ENCODE peak calls at places on chromosomes 3 and 15, in seven cellular contexts. Y, U, A, J, D, K and C are unnamed samples.

GRCh38 chr15:58724471-58724870 is 25.0 kb downstream of the ADAM10 start:
- DNase-seq in Y (no peak), U (no peak), A (no peak), J (no peak), D (no peak), K (no peak), C (no peak)

GRCh38 chr15:75153565-75154248 is 48.0 kb upstream of the C15orf39 start:
- DNase-seq in Y (peak), U (peak), A (no peak), J (no peak), D (no peak), K (peak), C (no peak)

GRCh38 chr3:16050641-16051467 is 123.6 kb upstream of the GALNT15 start:
- DNase-seq in Y (no peak), U (no peak), A (no peak), J (no peak), D (no peak), K (peak), C (no peak)

GRCh38 chr3:148720873-148721272 is 23.2 kb downstream of the AGTR1 start:
- DNase-seq in Y (no peak), U (no peak), A (no peak), J (no peak), D (no peak), K (no peak), C (no peak)

GRCh38 chr15:30903497-30904187 is at the start of gene FAN1:
- DNase-seq in Y (peak), U (peak), A (peak), J (peak), D (no peak), K (peak), C (peak)

GRCh38 chr15:58407366-58407765 is 24.4 kb upstream of the LIPC start:
- DNase-seq in Y (no peak), U (no peak), A (no peak), J (no peak), D (no peak), K (no peak), C (no peak)

GRCh38 chr3:146277953-146278631 is 27.2 kb upstream of the PLSCR4 start:
- DNase-seq in Y (no peak), U (no peak), A (no peak), J (no peak), D (no peak), K (no peak), C (no peak)

GRCh38 chr3:99923873-99924272 is 106.2 kb downstream of the CMSS1 start:
- DNase-seq in Y (no peak), U (no peak), A (no peak), J (no peak), D (no peak), K (no peak), C (no peak)

GRCh38 chr3:129673012-129673411 is 66.5 kb upstream of the PLXND1 start:
- DNase-seq in Y (no peak), U (no peak), A (no peak), J (no peak), D (no peak), K (no peak), C (no peak)

GRCh38 chr3:33035596-33035995 is 61.4 kb downstream of the GLB1 start:
- DNase-seq in Y (no peak), U (no peak), A (no peak), J (no peak), D (no peak), K (no peak), C (no peak)

GRCh38 chr3:53800507-53800906 is 45.7 kb downstream of the CHDH start:
- DNase-seq in Y (no peak), U (peak), A (no peak), J (no peak), D (no peak), K (peak), C (no peak)

GRCh38 chr15:67941643-67942315 is 101.9 kb upstream of the RNU6-1 start:
- DNase-seq in Y (no peak), U (no peak), A (no peak), J (no peak), D (no peak), K (no peak), C (no peak)

GRCh38 chr3:115814778-115815380 is 191.6 kb downstream of the GAP43 start:
- DNase-seq in Y (peak), U (peak), A (peak), J (peak), D (peak), K (peak), C (peak)